ENCODE peak calls at places on chromosomes 5 and 9, in four cellular contexts. X is amygdala, O is hypothalamus, D is GM04503. T is an unnamed sample.

GRCh38 chr5:2370626-2371418 is 380.7 kb downstream of the IRX2 start:
- DNase-seq in X (no peak), O (no peak), D (no peak), T (no peak)

GRCh38 chr5:169742773-169743296 is 105.8 kb downstream of the DOCK2 start:
- DNase-seq in X (no peak), O (no peak), D (peak; percentile 76), T (peak; percentile 76)

GRCh38 chr5:171418316-171418981 is 998 bp upstream of the FGF18 start:
- DNase-seq in X (peak; percentile 68), O (peak; percentile 67), D (peak; percentile 23), T (peak; percentile 76)

GRCh38 chr9:110538621-110539020 is 40.9 kb downstream of the SVEP1 start:
- DNase-seq in X (no peak), O (no peak), D (no peak), T (no peak)

GRCh38 chr5:55463613-55464012 is 71.2 kb downstream of the PLPP1 start:
- DNase-seq in X (no peak), O (no peak), D (no peak), T (no peak)

GRCh38 chr9:114525505-114525904 is 20.2 kb upstream of the WHRN start:
- DNase-seq in X (no peak), O (no peak), D (peak; percentile 47), T (no peak)

GRCh38 chr9:82546131-82546530 is 516.8 kb downstream of the RASEF start:
- DNase-seq in X (no peak), O (no peak), D (no peak), T (no peak)

GRCh38 chr9:133669402-133669801 is 33.2 kb downstream of the DBH start:
- DNase-seq in X (no peak), O (no peak), D (no peak), T (no peak)

GRCh38 chr5:170490381-170490780 is 13.4 kb upstream of the KCNIP1 start:
- DNase-seq in X (no peak), O (no peak), D (no peak), T (no peak)

GRCh38 chr5:90940227-90940995 is 381.8 kb downstream of the ADGRV1 start:
- DNase-seq in X (no peak), O (peak; percentile 0), D (no peak), T (no peak)

GRCh38 chr9:96495341-96495740 is 45.4 kb downstream of the HABP4 start:
- DNase-seq in X (no peak), O (no peak), D (peak; percentile 83), T (no peak)

GRCh38 chr5:135318924-135319323 is 80.1 kb downstream of the MACROH2A1 start:
- DNase-seq in X (no peak), O (no peak), D (no peak), T (no peak)

GRCh38 chr5:517535-518100 is 6.6 kb downstream of the SLC9A3 start:
- DNase-seq in X (no peak), O (no peak), D (no peak), T (no peak)

GRCh38 chr5:78601622-78602314 is 46.8 kb downstream of the LHFPL2 start:
- DNase-seq in X (no peak), O (no peak), D (no peak), T (no peak)

GRCh38 chr5:143155445-143155844 is 248.0 kb downstream of the NR3C1 start:
- DNase-seq in X (no peak), O (no peak), D (no peak), T (no peak)

GRCh38 chr5:138565100-138565821 is 9.9 kb downstream of the HSPA9 start:
- DNase-seq in X (no peak), O (no peak), D (no peak), T (no peak)

GRCh38 chr5:94080390-94080789 is 339.0 kb upstream of the POU5F2 start:
- DNase-seq in X (no peak), O (no peak), D (no peak), T (no peak)

GRCh38 chr5:1881731-1882336 is 891 bp downstream of the IRX4 start:
- DNase-seq in X (no peak), O (no peak), D (no peak), T (no peak)

GRCh38 chr5:151742870-151743294 is 15.5 kb downstream of the ATOX1 start:
- DNase-seq in X (peak; percentile 62), O (peak; percentile 18), D (no peak), T (no peak)

GRCh38 chr9:6214451-6214850 is 1.2 kb upstream of the IL33 start:
- DNase-seq in X (no peak), O (no peak), D (peak; percentile 13), T (no peak)

GRCh38 chr5:82330506-82330905 is 52.4 kb upstream of the RPS23 start:
- DNase-seq in X (no peak), O (no peak), D (no peak), T (no peak)

GRCh38 chr9:127796899-127797370 is 5.7 kb upstream of the FPGS start:
- DNase-seq in X (no peak), O (no peak), D (no peak), T (no peak)

GRCh38 chr9:132384376-132384775 is 22.3 kb downstream of the TTF1 start:
- DNase-seq in X (no peak), O (no peak), D (no peak), T (no peak)

GRCh38 chr5:135242496-135243193 is 156.4 kb downstream of the MACROH2A1 start:
- DNase-seq in X (peak; percentile 22), O (no peak), D (peak; percentile 34), T (peak; percentile 33)

GRCh38 chr9:124478014-124478753 is 27.9 kb downstream of the ADGRD2 start:
- DNase-seq in X (no peak), O (no peak), D (no peak), T (no peak)

GRCh38 chr9:81191222-81191621 is 498.1 kb downstream of the TLE1 start:
- DNase-seq in X (no peak), O (no peak), D (no peak), T (no peak)

GRCh38 chr9:133278161-133279131 is 3.4 kb upstream of the ABO start:
- DNase-seq in X (no peak), O (no peak), D (no peak), T (no peak)

GRCh38 chr9:115127191-115127817 is 9.3 kb upstream of the TNC start:
- DNase-seq in X (no peak), O (no peak), D (no peak), T (no peak)

GRCh38 chr9:91078041-91078441 is 276.4 kb downstream of the SYK start:
- DNase-seq in X (no peak), O (no peak), D (no peak), T (no peak)

GRCh38 chr9:108694191-108694590 is 161.6 kb downstream of the ACTL7B start:
- DNase-seq in X (no peak), O (no peak), D (no peak), T (no peak)

GRCh38 chr5:137203011-137203632 is 296.0 kb downstream of the SPOCK1 start:
- DNase-seq in X (no peak), O (no peak), D (no peak), T (no peak)

GRCh38 chr9:118609355-118610044 is 759.7 kb downstream of the BRINP1 start:
- DNase-seq in X (no peak), O (no peak), D (peak; percentile 95), T (no peak)